ENCODE peak calls at places on chromosomes 2 and 18, in eight cellular contexts. Y, Q, F, H, W, V, X and J are unnamed samples.

GRCh38 chr2:130878316-130878715 is 41.6 kb downstream of the ARHGEF4 start:
- DNase-seq in F (no peak), X (peak; percentile 4), H (no peak), W (no peak), Y (no peak), Q (no peak), V (no peak), J (no peak)

GRCh38 chr2:119760237-119760807 is 600 bp downstream of the PTPN4 start:
- DNase-seq in Y (no peak), V (no peak), H (no peak), F (no peak), X (no peak), W (no peak), Q (no peak), J (no peak)

GRCh38 chr2:43224131-43224570 is 2.3 kb downstream of the ZFP36L2 start:
- DNase-seq in W (peak; percentile 70), F (peak; percentile 64), Y (peak; percentile 83), H (peak; percentile 57), X (peak; percentile 49), V (no peak), Q (peak; percentile 88), J (peak; percentile 75)

GRCh38 chr18:79520473-79521390 is 125.0 kb downstream of the NFATC1 start:
- DNase-seq in Q (no peak), Y (no peak), F (no peak), H (no peak), V (no peak), W (no peak), X (no peak), J (no peak)

GRCh38 chr2:125167820-125168219 is 1142.7 kb downstream of the CNTNAP5 start:
- DNase-seq in W (no peak), F (no peak), Q (no peak), X (no peak), H (no peak), V (peak; percentile 89), Y (no peak), J (no peak)

GRCh38 chr2:62596061-62596658 is 90.2 kb upstream of the TMEM17 start:
- DNase-seq in Y (no peak), V (peak; percentile 37), F (peak; percentile 75), X (no peak), H (no peak), Q (peak; percentile 67), W (no peak), J (no peak)

GRCh38 chr18:12010187-12010802 is 29.0 kb downstream of the IMPA2 start:
- DNase-seq in F (no peak), X (no peak), Y (no peak), W (no peak), V (no peak), H (no peak), Q (no peak), J (no peak)

GRCh38 chr2:115568643-115569042 is 1126.2 kb downstream of the DPP10 start:
- DNase-seq in Y (no peak), X (no peak), H (no peak), Q (no peak), W (no peak), F (no peak), V (no peak), J (no peak)

GRCh38 chr2:148979919-148980277 is 58.6 kb upstream of the LYPD6B start:
- DNase-seq in V (no peak), X (no peak), H (no peak), Y (no peak), F (no peak), W (no peak), Q (no peak), J (no peak)

GRCh38 chr18:12520442-12520992 is 112.8 kb downstream of the PRELID3A start:
- DNase-seq in Y (no peak), F (peak; percentile 40), W (no peak), H (peak; percentile 60), X (no peak), Q (no peak), V (peak; percentile 43), J (no peak)

GRCh38 chr2:185372188-185372587 is 366.4 kb upstream of the FSIP2 start:
- DNase-seq in Y (no peak), F (no peak), Q (no peak), H (no peak), V (peak; percentile 81), W (no peak), X (no peak), J (no peak)

GRCh38 chr2:60309941-60310680 is 243.3 kb downstream of the BCL11A start:
- DNase-seq in W (no peak), V (no peak), X (no peak), Q (no peak), F (no peak), H (no peak), Y (no peak), J (no peak)

GRCh38 chr2:191169456-191170300 is 18.9 kb upstream of the STAT4 start:
- DNase-seq in Y (no peak), W (no peak), Q (no peak), X (no peak), H (no peak), V (no peak), F (no peak), J (no peak)

GRCh38 chr2:25572638-25573037 is 100.7 kb downstream of the DTNB start:
- DNase-seq in Q (no peak), F (no peak), X (no peak), V (no peak), H (no peak), Y (no peak), W (no peak), J (no peak)

GRCh38 chr2:42958036-42958370 is 165.6 kb upstream of the HAAO start:
- DNase-seq in V (no peak), Q (no peak), H (no peak), F (no peak), X (no peak), Y (no peak), W (no peak), J (no peak)

GRCh38 chr18:48319796-48320638 is 89.2 kb downstream of the ZBTB7C start:
- DNase-seq in Q (peak; percentile 19), F (peak; percentile 43), V (no peak), H (peak; percentile 33), W (no peak), X (no peak), Y (no peak), J (peak; percentile 86)

GRCh38 chr2:235527806-235528480 is 34.1 kb downstream of the AGAP1 start:
- DNase-seq in V (no peak), Y (no peak), H (no peak), Q (no peak), X (no peak), F (no peak), W (no peak), J (no peak)

GRCh38 chr2:3322311-3322970 is 55.2 kb downstream of the EIPR1 start:
- DNase-seq in X (no peak), F (no peak), W (no peak), Q (no peak), H (no peak), V (no peak), Y (no peak), J (no peak)